ENCODE peak calls at places on chromosome 16, in ten cellular contexts. E, O, M, N, L, Z, G, R, X and H are unnamed samples.

GRCh38 chr16:724188-725040 is 1.8 kb downstream of the CCDC78 start:
- DNase-seq in G (no peak), Z (no peak), L (no peak), O (no peak), R (no peak), N (no peak), X (no peak), M (no peak), E (no peak), H (peak; percentile 62)

GRCh38 chr16:31869511-31870201 is 4.0 kb upstream of the ZNF267 start:
- DNase-seq in X (no peak), E (peak; percentile 66), G (peak; percentile 33), O (peak; percentile 57), N (peak; percentile 64), L (peak; percentile 64), R (peak; percentile 58), Z (peak; percentile 59), M (peak; percentile 92), H (no peak)

GRCh38 chr16:50879873-50880695 is 138.2 kb downstream of the CYLD start:
- DNase-seq in Z (no peak), M (no peak), N (no peak), R (peak; percentile 40), E (no peak), L (no peak), G (no peak), O (no peak), X (no peak), H (no peak)

GRCh38 chr16:27461483-27462171 is 59.7 kb downstream of the IL21R start:
- DNase-seq in R (no peak), G (peak; percentile 44), L (no peak), N (no peak), O (peak; percentile 27), X (no peak), M (peak; percentile 58), Z (no peak), E (no peak), H (no peak)

GRCh38 chr16:77918792-77919707 is 103.3 kb upstream of the CLEC3A start:
- DNase-seq in G (no peak), E (no peak), R (no peak), N (no peak), X (no peak), L (no peak), O (no peak), M (no peak), Z (no peak), H (no peak)

GRCh38 chr16:82439678-82440293 is 187.0 kb upstream of the CDH13 start:
- DNase-seq in L (no peak), E (peak; percentile 10), N (no peak), G (peak; percentile 22), O (peak; percentile 31), Z (no peak), M (peak; percentile 1), X (no peak), R (peak; percentile 33), H (peak; percentile 2)

GRCh38 chr16:14111713-14112538 is 40.8 kb downstream of the MRTFB start:
- DNase-seq in Z (no peak), R (peak; percentile 37), M (peak; percentile 64), L (no peak), E (peak; percentile 11), N (peak; percentile 58), X (no peak), G (no peak), O (peak; percentile 3), H (peak; percentile 69)

GRCh38 chr16:20774703-20775362 is 11.0 kb downstream of the ACSM3 start:
- DNase-seq in L (peak; percentile 26), Z (peak; percentile 32), M (peak; percentile 72), N (peak; percentile 85), R (peak; percentile 81), E (peak; percentile 62), X (peak; percentile 13), O (peak; percentile 45), G (peak; percentile 95), H (peak; percentile 37)

GRCh38 chr16:20901441-20902112 is 1.0 kb downstream of the LYRM1 start:
- DNase-seq in E (peak; percentile 52), L (peak; percentile 17), Z (peak; percentile 52), G (peak; percentile 65), N (peak; percentile 76), R (peak; percentile 59), O (no peak), M (peak; percentile 70), X (no peak), H (peak; percentile 75)

GRCh38 chr16:58661199-58661830 is 23.3 kb downstream of the SLC38A7 start:
- DNase-seq in R (peak; percentile 90), Z (no peak), G (peak; percentile 93), M (peak; percentile 93), X (no peak), O (peak; percentile 97), E (peak; percentile 87), N (peak; percentile 86), L (peak; percentile 79), H (peak; percentile 92)

GRCh38 chr16:12899529-12900168 is 1.7 kb upstream of the SHISA9 start:
- DNase-seq in M (no peak), E (no peak), Z (no peak), N (no peak), O (no peak), X (no peak), R (no peak), L (no peak), G (no peak), H (no peak)

GRCh38 chr16:72996291-72997062 is 51.5 kb downstream of the ZFHX3 start:
- DNase-seq in G (no peak), X (no peak), L (no peak), E (no peak), R (no peak), Z (no peak), O (no peak), N (no peak), M (no peak), H (no peak)

GRCh38 chr16:66977341-66978113 is 10.9 kb upstream of the CES4A start:
- DNase-seq in Z (peak; percentile 71), L (peak; percentile 59), G (peak; percentile 88), O (peak; percentile 93), E (peak; percentile 81), N (peak; percentile 94), M (peak; percentile 89), X (peak; percentile 61), R (peak; percentile 84), H (peak; percentile 81)

GRCh38 chr16:67207857-67208524 is 9.1 kb downstream of the ELMO3 start:
- DNase-seq in L (no peak), O (peak; percentile 28), G (no peak), X (no peak), N (peak; percentile 80), Z (no peak), M (peak; percentile 77), R (peak; percentile 81), E (peak; percentile 35), H (no peak)

GRCh38 chr16:27246439-27246838 is 22.1 kb downstream of the NSMCE1 start:
- DNase-seq in R (no peak), E (no peak), M (no peak), O (no peak), X (no peak), Z (no peak), N (no peak), L (no peak), G (no peak), H (no peak)